ENCODE peak calls at places on chromosome 14, in seven cellular contexts. C is T follicular helper cell; G is CD8-positive, alpha-beta T cell; T is NCI-H1105; W is COR-L47; V is activated CD4-positive, alpha-beta T cell treated with anti-CD3 and anti-CD28 coated beads, Interleukin-2, amount 50 U/mL, for 4 hours; J is effector memory CD4-positive, alpha-beta T cell. F is an unnamed sample.

GRCh38 chr14:101235042-101235871 is 326.0 kb upstream of the DIO3 start:
- DNase-seq in G (no peak), J (no peak), W (peak), T (peak), C (no peak), V (no peak), F (no peak)

GRCh38 chr14:45096218-45096617 is 12.3 kb downstream of the PRPF39 start:
- DNase-seq in C (no peak), J (no peak), T (no peak), W (no peak), G (no peak), V (no peak), F (no peak)

GRCh38 chr14:51576112-51576420 is 75.6 kb upstream of the FRMD6 start:
- DNase-seq in W (no peak), T (no peak), C (no peak), V (no peak), J (no peak), G (no peak), F (no peak)

GRCh38 chr14:70838076-70838475 is 28.8 kb upstream of the MAP3K9 start:
- DNase-seq in C (no peak), T (no peak), V (no peak), W (no peak), J (no peak), G (no peak), F (no peak)

GRCh38 chr14:72641086-72641485 is 252.8 kb downstream of the DPF3 start:
- DNase-seq in J (no peak), C (no peak), W (no peak), G (no peak), V (no peak), T (no peak), F (no peak)

GRCh38 chr14:76924363-76925151 is 98.3 kb downstream of the LRRC74A start:
- DNase-seq in W (peak), G (peak), V (peak), T (peak), J (no peak), C (peak), F (peak)

GRCh38 chr14:73787760-73788508 is 63.7 kb upstream of the PTGR2 start:
- DNase-seq in V (no peak), C (no peak), W (no peak), T (no peak), J (no peak), G (no peak), F (no peak)

GRCh38 chr14:94850332-94851211 is 80.7 kb upstream of the GSC start:
- DNase-seq in C (no peak), J (no peak), V (no peak), W (no peak), G (no peak), T (peak), F (no peak)

GRCh38 chr14:102323102-102323501 is 3.6 kb downstream of the ZNF839 start:
- DNase-seq in W (peak), T (peak), J (no peak), G (no peak), V (no peak), C (no peak), F (peak)

F was measured in NCI-H2227 treated with DMSO at 0.1 percent for 48 hours.